ENCODE peak calls at places on chromosomes 1 and 21, in eight cellular contexts. One of them, this sample, is unnamed.

GRCh38 chr1:41361495-41362356 is 492 bp downstream of the FOXO6 start:
- DNase-seq in fibroblast of mammary gland: no peak
- DNase-seq in HFF-Myc: no peak
- DNase-seq in heart right ventricle: no peak
- DNase-seq in cardiac fibroblast: no peak
- DNase-seq in natural killer cell: no peak
- DNase-seq in OCI-LY7: peak; percentile 13
- DNase-seq in endothelial cell: no peak
- DNase-seq in this sample: peak; percentile 49

GRCh38 chr1:25799758-25800537 is at the start of gene SELENON:
- DNase-seq in fibroblast of mammary gland: peak; percentile 40
- DNase-seq in HFF-Myc: no peak
- DNase-seq in heart right ventricle: peak; percentile 84
- DNase-seq in cardiac fibroblast: no peak
- DNase-seq in natural killer cell: no peak
- DNase-seq in OCI-LY7: peak; percentile 41
- DNase-seq in endothelial cell: peak; percentile 78
- DNase-seq in this sample: peak; percentile 27

GRCh38 chr1:2203671-2204383 is 9.3 kb upstream of the FAAP20 start:
- DNase-seq in fibroblast of mammary gland: no peak
- DNase-seq in HFF-Myc: no peak
- DNase-seq in heart right ventricle: peak; percentile 22
- DNase-seq in cardiac fibroblast: no peak
- DNase-seq in natural killer cell: no peak
- DNase-seq in OCI-LY7: no peak
- DNase-seq in endothelial cell: no peak
- DNase-seq in this sample: no peak

GRCh38 chr1:42973304-42973703 is 14.6 kb upstream of the SLC2A1 start:
- DNase-seq in fibroblast of mammary gland: no peak
- DNase-seq in HFF-Myc: no peak
- DNase-seq in heart right ventricle: no peak
- DNase-seq in cardiac fibroblast: peak; percentile 48
- DNase-seq in natural killer cell: no peak
- DNase-seq in OCI-LY7: no peak
- DNase-seq in endothelial cell: no peak
- DNase-seq in this sample: no peak

GRCh38 chr1:101854271-101854670 is 142.5 kb downstream of the OLFM3 start:
- DNase-seq in fibroblast of mammary gland: no peak
- DNase-seq in HFF-Myc: no peak
- DNase-seq in heart right ventricle: no peak
- DNase-seq in cardiac fibroblast: no peak
- DNase-seq in natural killer cell: no peak
- DNase-seq in OCI-LY7: no peak
- DNase-seq in endothelial cell: no peak
- DNase-seq in this sample: no peak

GRCh38 chr1:7070389-7071029 is 285.3 kb downstream of the CAMTA1 start:
- DNase-seq in fibroblast of mammary gland: peak; percentile 65
- DNase-seq in HFF-Myc: peak; percentile 29
- DNase-seq in heart right ventricle: peak; percentile 42
- DNase-seq in cardiac fibroblast: peak; percentile 71
- DNase-seq in natural killer cell: no peak
- DNase-seq in OCI-LY7: peak; percentile 56
- DNase-seq in endothelial cell: peak; percentile 75
- DNase-seq in this sample: peak; percentile 67

GRCh38 chr1:219310181-219310728 is 136.6 kb downstream of the LYPLAL1 start:
- DNase-seq in fibroblast of mammary gland: no peak
- DNase-seq in HFF-Myc: no peak
- DNase-seq in heart right ventricle: no peak
- DNase-seq in cardiac fibroblast: no peak
- DNase-seq in natural killer cell: no peak
- DNase-seq in OCI-LY7: no peak
- DNase-seq in endothelial cell: no peak
- DNase-seq in this sample: no peak

GRCh38 chr1:119279441-119280415 is 88.9 kb upstream of the HAO2 start:
- DNase-seq in fibroblast of mammary gland: peak; percentile 86
- DNase-seq in HFF-Myc: peak; percentile 86
- DNase-seq in heart right ventricle: no peak
- DNase-seq in cardiac fibroblast: peak; percentile 91
- DNase-seq in natural killer cell: no peak
- DNase-seq in OCI-LY7: no peak
- DNase-seq in endothelial cell: no peak
- DNase-seq in this sample: no peak

GRCh38 chr1:210605099-210605498 is 276.4 kb downstream of the HHAT start:
- DNase-seq in fibroblast of mammary gland: no peak
- DNase-seq in HFF-Myc: no peak
- DNase-seq in heart right ventricle: no peak
- DNase-seq in cardiac fibroblast: no peak
- DNase-seq in natural killer cell: no peak
- DNase-seq in OCI-LY7: no peak
- DNase-seq in endothelial cell: no peak
- DNase-seq in this sample: no peak

GRCh38 chr1:29586991-29587745 is 350.8 kb downstream of the PTPRU start:
- DNase-seq in fibroblast of mammary gland: peak; percentile 52
- DNase-seq in HFF-Myc: no peak
- DNase-seq in heart right ventricle: no peak
- DNase-seq in cardiac fibroblast: no peak
- DNase-seq in natural killer cell: no peak
- DNase-seq in OCI-LY7: no peak
- DNase-seq in endothelial cell: no peak
- DNase-seq in this sample: no peak

GRCh38 chr1:6107409-6108356 is 62.0 kb downstream of the KCNAB2 start:
- DNase-seq in fibroblast of mammary gland: no peak
- DNase-seq in HFF-Myc: no peak
- DNase-seq in heart right ventricle: no peak
- DNase-seq in cardiac fibroblast: no peak
- DNase-seq in natural killer cell: no peak
- DNase-seq in OCI-LY7: no peak
- DNase-seq in endothelial cell: no peak
- DNase-seq in this sample: no peak

GRCh38 chr1:206050655-206051235 is 2.2 kb upstream of the RHEX start:
- DNase-seq in fibroblast of mammary gland: no peak
- DNase-seq in HFF-Myc: no peak
- DNase-seq in heart right ventricle: no peak
- DNase-seq in cardiac fibroblast: peak; percentile 25
- DNase-seq in natural killer cell: no peak
- DNase-seq in OCI-LY7: peak; percentile 98
- DNase-seq in endothelial cell: no peak
- DNase-seq in this sample: peak; percentile 81

GRCh38 chr1:161080391-161081150 is 8.8 kb downstream of the NECTIN4 start:
- DNase-seq in fibroblast of mammary gland: peak; percentile 76
- DNase-seq in HFF-Myc: no peak
- DNase-seq in heart right ventricle: no peak
- DNase-seq in cardiac fibroblast: peak; percentile 58
- DNase-seq in natural killer cell: no peak
- DNase-seq in OCI-LY7: no peak
- DNase-seq in endothelial cell: no peak
- DNase-seq in this sample: no peak

GRCh38 chr1:57637155-57637554 is 213.3 kb upstream of the DAB1 start:
- DNase-seq in fibroblast of mammary gland: peak; percentile 91
- DNase-seq in HFF-Myc: no peak
- DNase-seq in heart right ventricle: no peak
- DNase-seq in cardiac fibroblast: peak; percentile 70
- DNase-seq in natural killer cell: no peak
- DNase-seq in OCI-LY7: no peak
- DNase-seq in endothelial cell: no peak
- DNase-seq in this sample: no peak

GRCh38 chr1:159951551-159951950 is 2.5 kb downstream of the SLAMF9 start:
- DNase-seq in fibroblast of mammary gland: no peak
- DNase-seq in HFF-Myc: no peak
- DNase-seq in heart right ventricle: no peak
- DNase-seq in cardiac fibroblast: no peak
- DNase-seq in natural killer cell: no peak
- DNase-seq in OCI-LY7: no peak
- DNase-seq in endothelial cell: no peak
- DNase-seq in this sample: no peak

GRCh38 chr21:41611966-41612606 is 104.1 kb upstream of the TMPRSS2 start:
- DNase-seq in fibroblast of mammary gland: peak; percentile 47
- DNase-seq in HFF-Myc: no peak
- DNase-seq in heart right ventricle: no peak
- DNase-seq in cardiac fibroblast: peak; percentile 33
- DNase-seq in natural killer cell: no peak
- DNase-seq in OCI-LY7: peak; percentile 77
- DNase-seq in endothelial cell: peak; percentile 43
- DNase-seq in this sample: peak; percentile 9
- TF ChIP-seq CTCF in fibroblast of mammary gland: peak; percentile 23
- TF ChIP-seq CTCF in HFF-Myc: no peak
- TF ChIP-seq CTCF in heart right ventricle: no peak
- TF ChIP-seq CTCF in cardiac fibroblast: peak; percentile 15
- TF ChIP-seq CTCF in natural killer cell: no peak
- TF ChIP-seq CTCF in OCI-LY7: no peak
- TF ChIP-seq CTCF in endothelial cell: no peak
- TF ChIP-seq CTCF in this sample: no peak

GRCh38 chr1:213065800-213066199 is 14.8 kb downstream of the RPS6KC1 start:
- DNase-seq in fibroblast of mammary gland: no peak
- DNase-seq in HFF-Myc: no peak
- DNase-seq in heart right ventricle: no peak
- DNase-seq in cardiac fibroblast: no peak
- DNase-seq in natural killer cell: no peak
- DNase-seq in OCI-LY7: no peak
- DNase-seq in endothelial cell: no peak
- DNase-seq in this sample: no peak

GRCh38 chr1:213075725-213076124 is 24.7 kb downstream of the RPS6KC1 start:
- DNase-seq in fibroblast of mammary gland: no peak
- DNase-seq in HFF-Myc: no peak
- DNase-seq in heart right ventricle: no peak
- DNase-seq in cardiac fibroblast: no peak
- DNase-seq in natural killer cell: no peak
- DNase-seq in OCI-LY7: no peak
- DNase-seq in endothelial cell: no peak
- DNase-seq in this sample: no peak

GRCh38 chr1:213066363-213066762 is 15.3 kb downstream of the RPS6KC1 start:
- DNase-seq in fibroblast of mammary gland: no peak
- DNase-seq in HFF-Myc: no peak
- DNase-seq in heart right ventricle: no peak
- DNase-seq in cardiac fibroblast: no peak
- DNase-seq in natural killer cell: no peak
- DNase-seq in OCI-LY7: no peak
- DNase-seq in endothelial cell: no peak
- DNase-seq in this sample: no peak

GRCh38 chr1:213067366-213067765 is 16.3 kb downstream of the RPS6KC1 start:
- DNase-seq in fibroblast of mammary gland: peak; percentile 30
- DNase-seq in HFF-Myc: no peak
- DNase-seq in heart right ventricle: no peak
- DNase-seq in cardiac fibroblast: no peak
- DNase-seq in natural killer cell: no peak
- DNase-seq in OCI-LY7: no peak
- DNase-seq in endothelial cell: no peak
- DNase-seq in this sample: no peak

DNA sequence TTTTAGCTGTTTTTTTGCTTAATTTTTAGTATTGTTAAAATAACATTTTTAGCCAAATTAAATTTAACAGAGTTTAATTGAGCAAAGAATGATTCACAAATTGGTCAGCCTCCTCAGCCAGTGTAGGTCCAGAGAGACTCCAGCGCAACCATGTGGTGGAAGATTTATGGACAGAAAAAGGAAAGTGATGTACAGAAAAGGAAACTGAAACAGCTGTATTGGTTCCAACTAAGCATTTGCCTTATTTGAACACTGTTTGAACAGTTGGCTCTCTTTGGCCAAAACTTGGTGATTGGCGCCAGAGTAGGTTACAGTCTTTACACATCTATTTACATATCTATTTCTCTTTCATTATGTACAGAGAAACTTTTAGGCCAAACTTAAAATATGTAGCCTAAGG is 19.4 kb downstream of the RPS6KC1 start:
- DNase-seq in fibroblast of mammary gland: peak; percentile 85
- DNase-seq in HFF-Myc: peak; percentile 37
- DNase-seq in heart right ventricle: no peak
- DNase-seq in cardiac fibroblast: peak; percentile 81
- DNase-seq in natural killer cell: no peak
- DNase-seq in OCI-LY7: peak; percentile 19
- DNase-seq in endothelial cell: no peak
- DNase-seq in this sample: peak; percentile 57
- TF ChIP-seq CTCF in fibroblast of mammary gland: peak; percentile 21
- TF ChIP-seq CTCF in HFF-Myc: no peak
- TF ChIP-seq CTCF in heart right ventricle: no peak
- TF ChIP-seq CTCF in cardiac fibroblast: peak; percentile 17
- TF ChIP-seq CTCF in natural killer cell: no peak
- TF ChIP-seq CTCF in OCI-LY7: peak; percentile 33
- TF ChIP-seq CTCF in endothelial cell: no peak
- TF ChIP-seq CTCF in this sample: no peak

GRCh38 chr1:94528271-94528670 is 13.3 kb downstream of the F3 start:
- DNase-seq in fibroblast of mammary gland: peak; percentile 48
- DNase-seq in HFF-Myc: no peak
- DNase-seq in heart right ventricle: no peak
- DNase-seq in cardiac fibroblast: no peak
- DNase-seq in natural killer cell: no peak
- DNase-seq in OCI-LY7: no peak
- DNase-seq in endothelial cell: no peak
- DNase-seq in this sample: no peak

GRCh38 chr1:94526581-94526980 is 15.0 kb downstream of the F3 start:
- DNase-seq in fibroblast of mammary gland: no peak
- DNase-seq in HFF-Myc: no peak
- DNase-seq in heart right ventricle: no peak
- DNase-seq in cardiac fibroblast: no peak
- DNase-seq in natural killer cell: no peak
- DNase-seq in OCI-LY7: no peak
- DNase-seq in endothelial cell: no peak
- DNase-seq in this sample: no peak

GRCh38 chr1:94528826-94529225 is 12.7 kb downstream of the F3 start:
- DNase-seq in fibroblast of mammary gland: no peak
- DNase-seq in HFF-Myc: no peak
- DNase-seq in heart right ventricle: no peak
- DNase-seq in cardiac fibroblast: no peak
- DNase-seq in natural killer cell: no peak
- DNase-seq in OCI-LY7: no peak
- DNase-seq in endothelial cell: no peak
- DNase-seq in this sample: no peak

GRCh38 chr1:94526152-94526551 is 15.4 kb downstream of the F3 start:
- DNase-seq in fibroblast of mammary gland: no peak
- DNase-seq in HFF-Myc: no peak
- DNase-seq in heart right ventricle: no peak
- DNase-seq in cardiac fibroblast: no peak
- DNase-seq in natural killer cell: no peak
- DNase-seq in OCI-LY7: no peak
- DNase-seq in endothelial cell: no peak
- DNase-seq in this sample: no peak

GRCh38 chr1:94527447-94528031 is 14.0 kb downstream of the F3 start:
- DNase-seq in fibroblast of mammary gland: peak; percentile 55
- DNase-seq in HFF-Myc: no peak
- DNase-seq in heart right ventricle: no peak
- DNase-seq in cardiac fibroblast: peak; percentile 47
- DNase-seq in natural killer cell: no peak
- DNase-seq in OCI-LY7: no peak
- DNase-seq in endothelial cell: no peak
- DNase-seq in this sample: no peak
- TF ChIP-seq CTCF in fibroblast of mammary gland: peak; percentile 6
- TF ChIP-seq CTCF in HFF-Myc: no peak
- TF ChIP-seq CTCF in heart right ventricle: no peak
- TF ChIP-seq CTCF in cardiac fibroblast: no peak
- TF ChIP-seq CTCF in natural killer cell: no peak
- TF ChIP-seq CTCF in OCI-LY7: no peak
- TF ChIP-seq CTCF in endothelial cell: no peak
- TF ChIP-seq CTCF in this sample: no peak

DNA sequence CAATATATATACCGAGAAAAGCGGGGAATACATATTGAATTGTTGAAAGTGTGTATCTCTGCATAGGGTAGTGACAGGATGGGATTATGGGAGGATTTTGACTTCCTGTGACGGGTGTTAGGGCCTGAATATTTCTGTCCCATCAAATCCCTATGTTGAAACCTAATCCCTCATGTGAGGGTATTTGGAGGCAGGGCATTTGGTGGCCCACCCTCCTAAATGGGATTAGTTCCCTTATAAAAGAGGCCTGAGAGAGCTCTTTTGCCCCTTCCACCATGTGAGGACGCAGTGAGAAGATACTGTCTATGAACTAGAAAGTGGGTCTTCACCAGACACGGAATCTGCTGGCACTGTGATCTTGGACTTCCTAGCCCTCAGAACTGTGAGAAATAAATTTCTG is 137.3 kb downstream of the ZSCAN20 start:
- DNase-seq in fibroblast of mammary gland: no peak
- DNase-seq in HFF-Myc: no peak
- DNase-seq in heart right ventricle: no peak
- DNase-seq in cardiac fibroblast: no peak
- DNase-seq in natural killer cell: no peak
- DNase-seq in OCI-LY7: no peak
- DNase-seq in endothelial cell: no peak
- DNase-seq in this sample: no peak
- TF ChIP-seq CTCF in fibroblast of mammary gland: no peak
- TF ChIP-seq CTCF in HFF-Myc: no peak
- TF ChIP-seq CTCF in heart right ventricle: no peak
- TF ChIP-seq CTCF in cardiac fibroblast: no peak
- TF ChIP-seq CTCF in natural killer cell: no peak
- TF ChIP-seq CTCF in OCI-LY7: no peak
- TF ChIP-seq CTCF in endothelial cell: no peak
- TF ChIP-seq CTCF in this sample: no peak

This sample was measured in activated CD8-positive, alpha-beta T cell treated with anti-CD3 and anti-CD28 coated beads for 36 hours.